ENCODE peak calls at places on chromosomes 12 and 14, in nine cellular contexts. T is HCT116, A is sigmoid colon, O is IMR-90, B is ovary, W is tibial nerve, M is esophagus squamous epithelium, J is stomach, L is adrenal gland. Z is an unnamed sample.

GRCh38 chr12:65171870-65172269 is 2.5 kb downstream of the LEMD3 start:
- DNase-seq in T (no peak), A (no peak), O (no peak), B (no peak), W (no peak), M (no peak), J (no peak), L (no peak), Z (no peak)

GRCh38 chr14:28757790-28758189 is 8.8 kb upstream of the FOXG1 start:
- DNase-seq in T (no peak), A (no peak), O (no peak), B (no peak), W (no peak), M (no peak), J (no peak), L (no peak), Z (no peak)

GRCh38 chr12:121334513-121335343 is 17.5 kb downstream of the ANAPC5 start:
- DNase-seq in T (peak), A (no peak), O (peak), B (no peak), W (no peak), M (no peak), J (no peak), L (peak), Z (no peak)

GRCh38 chr14:71133296-71133695 is 226.0 kb downstream of the PCNX1 start:
- DNase-seq in T (no peak), A (no peak), O (no peak), B (no peak), W (no peak), M (no peak), J (no peak), L (no peak), Z (no peak)

GRCh38 chr14:92161521-92161920 is 39.8 kb downstream of the CPSF2 start:
- DNase-seq in T (no peak), A (no peak), O (no peak), B (no peak), W (no peak), M (no peak), J (no peak), L (no peak), Z (no peak)

GRCh38 chr12:3365416-3366385 is 125.3 kb upstream of the PRMT8 start:
- DNase-seq in T (no peak), A (no peak), O (no peak), B (no peak), W (no peak), M (no peak), J (peak), L (no peak), Z (no peak)

GRCh38 chr14:104202259-104203070 is 64.1 kb downstream of the KIF26A start:
- DNase-seq in T (no peak), A (no peak), O (no peak), B (no peak), W (no peak), M (no peak), J (peak), L (no peak), Z (no peak)

GRCh38 chr12:107759410-107759809 is 1.5 kb downstream of the PRDM4 start:
- DNase-seq in T (peak), A (no peak), O (peak), B (no peak), W (no peak), M (no peak), J (no peak), L (peak), Z (no peak)

GRCh38 chr12:41190360-41190759 is 2.2 kb downstream of the PDZRN4 start:
- DNase-seq in T (no peak), A (peak), O (no peak), B (peak), W (no peak), M (no peak), J (no peak), L (peak), Z (no peak)

GRCh38 chr12:130969223-130969622 is 15.5 kb downstream of the ADGRD1 start:
- DNase-seq in T (no peak), A (no peak), O (no peak), B (no peak), W (peak), M (no peak), J (no peak), L (no peak), Z (no peak)

GRCh38 chr12:122979908-122980191 is 631 bp upstream of the ARL6IP4 start:
- DNase-seq in T (no peak), A (no peak), O (no peak), B (no peak), W (no peak), M (no peak), J (no peak), L (no peak), Z (no peak)

GRCh38 chr12:64583395-64584172 is 26.7 kb upstream of the RASSF3 start:
- DNase-seq in T (no peak), A (peak), O (peak), B (no peak), W (no peak), M (no peak), J (no peak), L (peak), Z (no peak)

GRCh38 chr12:77299910-77300772 is 234.8 kb upstream of the E2F7 start:
- DNase-seq in T (no peak), A (no peak), O (peak), B (no peak), W (no peak), M (no peak), J (no peak), L (no peak), Z (no peak)

GRCh38 chr14:21940887-21941855 is 267.6 kb upstream of the OR4E1 start:
- DNase-seq in T (peak), A (no peak), O (peak), B (no peak), W (no peak), M (no peak), J (no peak), L (no peak), Z (no peak)

GRCh38 chr12:45727994-45728624 is 1.4 kb upstream of the ARID2 start:
- DNase-seq in T (no peak), A (no peak), O (peak), B (no peak), W (no peak), M (no peak), J (no peak), L (no peak), Z (no peak)

GRCh38 chr12:16347391-16348298 is at the start of gene MGST1:
- DNase-seq in T (peak), A (peak), O (peak), B (no peak), W (peak), M (no peak), J (peak), L (peak), Z (peak)

GRCh38 chr12:92581579-92581978 is 121.2 kb upstream of the PLEKHG7 start:
- DNase-seq in T (no peak), A (no peak), O (no peak), B (no peak), W (no peak), M (no peak), J (no peak), L (no peak), Z (no peak)

GRCh38 chr12:92582466-92582865 is 120.3 kb upstream of the PLEKHG7 start:
- DNase-seq in T (no peak), A (no peak), O (no peak), B (no peak), W (no peak), M (no peak), J (no peak), L (no peak), Z (no peak)

GRCh38 chr12:92583910-92584309 is 118.9 kb upstream of the PLEKHG7 start:
- DNase-seq in T (no peak), A (no peak), O (no peak), B (no peak), W (no peak), M (no peak), J (no peak), L (no peak), Z (no peak)

GRCh38 chr12:92585106-92585775 is 117.5 kb upstream of the PLEKHG7 start:
- DNase-seq in T (no peak), A (no peak), O (no peak), B (no peak), W (no peak), M (no peak), J (no peak), L (no peak), Z (no peak)

DNA sequence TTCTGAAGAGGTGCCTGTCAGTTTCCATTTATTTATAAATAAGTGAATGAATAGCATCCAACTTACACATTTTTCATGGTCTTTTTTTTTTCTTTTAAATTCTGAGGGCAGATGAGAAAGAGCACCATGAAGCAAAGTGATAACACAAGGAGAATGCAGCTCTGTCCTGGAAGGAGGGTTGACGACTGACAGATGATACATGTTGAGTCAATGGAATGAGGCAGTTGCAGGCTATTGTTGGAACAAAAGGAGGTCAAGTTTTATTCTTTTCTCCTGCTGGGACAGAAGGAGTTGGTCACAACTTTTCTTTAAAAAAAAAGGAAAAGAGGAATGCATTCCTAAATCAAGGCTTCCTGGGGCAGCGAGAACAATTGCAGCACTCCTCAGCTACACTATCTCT is 119.9 kb upstream of the PLEKHG7 start:
- DNase-seq in T (no peak), A (no peak), O (no peak), B (no peak), W (no peak), M (no peak), J (no peak), L (no peak), Z (no peak)
- TF ChIP-seq POLR2A in T (no peak), A (no peak), O (no peak), B (no peak), W (no peak), M (no peak), J (no peak), L (no peak), Z (no peak)

GRCh38 chr12:129331356-129332085 is 478.2 kb downstream of the GLT1D1 start:
- DNase-seq in T (no peak), A (no peak), O (no peak), B (no peak), W (no peak), M (no peak), J (no peak), L (no peak), Z (no peak)
- H3K4me3 ChIP-seq in T (no peak), A (no peak), O (no peak), B (no peak), W (no peak), M (no peak), J (no peak), L (no peak), Z (no peak)

DNA sequence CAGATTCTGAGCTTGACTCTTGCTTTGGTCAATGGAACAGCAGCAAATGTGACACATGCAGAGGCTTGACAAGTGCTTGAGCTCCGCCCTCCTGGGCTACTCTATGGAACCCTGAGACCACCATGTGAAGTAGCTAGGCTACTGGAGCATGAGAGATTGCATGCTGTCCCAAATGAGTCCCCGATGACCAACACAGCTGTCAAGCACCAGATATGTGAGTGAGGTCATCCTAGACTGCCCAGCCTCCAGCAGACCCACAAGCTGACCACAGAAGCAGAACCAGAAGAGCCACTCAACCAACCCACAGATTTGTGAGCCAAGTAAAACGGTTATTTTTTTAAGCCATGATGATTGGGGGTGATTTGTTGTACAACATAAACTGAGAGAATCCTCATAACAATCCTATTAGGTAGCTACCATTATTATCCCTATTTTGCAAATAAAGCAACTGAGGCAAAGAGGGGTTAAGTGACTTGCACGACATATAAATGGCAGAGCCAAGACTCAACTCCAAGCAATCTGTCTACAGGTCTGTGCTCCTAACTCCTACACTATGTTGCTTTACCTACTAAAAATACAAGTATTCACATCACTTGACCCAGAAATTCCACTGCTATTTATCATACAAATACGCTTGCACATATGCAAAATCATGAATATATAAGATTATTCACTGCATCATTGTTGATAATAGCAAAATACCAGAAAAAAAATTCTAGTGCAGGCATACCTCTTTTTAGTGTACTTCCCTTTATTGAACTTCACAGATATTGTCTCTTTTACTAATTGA is 136.2 kb downstream of the NDUFA12 start:
- DNase-seq in T (no peak), A (no peak), O (peak), B (no peak), W (no peak), M (no peak), J (no peak), L (no peak), Z (no peak)
- TF ChIP-seq POLR2A in T (no peak), A (no peak), O (no peak), B (no peak), W (no peak), M (no peak), J (no peak), L (no peak), Z (no peak)

GRCh38 chr12:62631531-62632520 is 165.2 kb downstream of the MON2 start:
- DNase-seq in T (no peak), A (peak), O (peak), B (peak), W (peak), M (no peak), J (peak), L (peak), Z (peak)
- H3K4me3 ChIP-seq in T (no peak), A (peak), O (peak), B (peak), W (peak), M (peak), J (peak), L (no peak), Z (peak)

GRCh38 chr12:12726543-12727093 is 9.4 kb downstream of the CDKN1B start:
- DNase-seq in T (no peak), A (no peak), O (peak), B (no peak), W (no peak), M (no peak), J (no peak), L (no peak), Z (no peak)

GRCh38 chr12:12725956-12726542 is 8.9 kb downstream of the CDKN1B start:
- DNase-seq in T (no peak), A (no peak), O (no peak), B (no peak), W (no peak), M (no peak), J (no peak), L (no peak), Z (no peak)

GRCh38 chr12:12724421-12725085 is 7.4 kb downstream of the CDKN1B start:
- DNase-seq in T (no peak), A (no peak), O (no peak), B (no peak), W (no peak), M (no peak), J (no peak), L (no peak), Z (no peak)

GRCh38 chr12:12723681-12724420 is 6.7 kb downstream of the CDKN1B start:
- DNase-seq in T (no peak), A (peak), O (peak), B (peak), W (no peak), M (no peak), J (peak), L (no peak), Z (no peak)

GRCh38 chr12:12725086-12725955 is 8.2 kb downstream of the CDKN1B start:
- DNase-seq in T (peak), A (peak), O (peak), B (peak), W (peak), M (peak), J (peak), L (peak), Z (peak)
- TF ChIP-seq POLR2A in T (peak), A (peak), O (peak), B (peak), W (peak), M (peak), J (no peak), L (peak), Z (peak)

GRCh38 chr14:23186913-23187654 is 3.6 kb upstream of the SLC7A8 start:
- DNase-seq in T (peak), A (no peak), O (peak), B (no peak), W (no peak), M (no peak), J (peak), L (peak), Z (no peak)

GRCh38 chr14:23183076-23183475 is 384 bp downstream of the SLC7A8 start:
- DNase-seq in T (no peak), A (no peak), O (no peak), B (no peak), W (no peak), M (no peak), J (no peak), L (no peak), Z (no peak)

GRCh38 chr14:23185046-23185445 is 1.6 kb upstream of the SLC7A8 start:
- DNase-seq in T (no peak), A (no peak), O (peak), B (no peak), W (no peak), M (no peak), J (no peak), L (no peak), Z (no peak)

GRCh38 chr14:23183479-23183878 is at the start of gene SLC7A8:
- DNase-seq in T (peak), A (peak), O (no peak), B (peak), W (peak), M (no peak), J (peak), L (peak), Z (peak)

DNA sequence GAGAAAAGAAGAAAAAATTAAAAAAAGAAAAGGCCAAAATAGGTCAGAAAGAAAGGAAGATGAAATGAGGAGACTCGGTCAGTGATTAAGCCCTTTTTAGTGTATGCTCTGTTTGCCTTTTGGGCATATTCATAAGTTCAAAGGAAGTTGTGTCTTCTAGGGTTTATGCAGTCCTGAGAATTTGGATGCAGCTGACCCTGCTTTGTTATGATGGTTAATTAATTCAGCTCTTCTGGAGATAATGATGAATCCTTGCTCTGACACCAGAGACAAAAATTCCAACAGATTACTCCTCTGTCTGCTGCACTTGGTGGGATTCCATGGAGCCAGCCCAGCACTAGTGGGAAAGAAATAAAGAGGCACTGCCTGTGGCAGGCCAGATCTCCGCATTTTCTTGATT is 4.5 kb upstream of the SLC7A8 start:
- DNase-seq in T (no peak), A (no peak), O (no peak), B (no peak), W (no peak), M (no peak), J (no peak), L (no peak), Z (no peak)
- H3K4me3 ChIP-seq in T (no peak), A (no peak), O (no peak), B (no peak), W (no peak), M (no peak), J (no peak), L (no peak), Z (no peak)

GRCh38 chr12:110579239-110579888 is 3.8 kb downstream of the PPTC7 start:
- DNase-seq in T (no peak), A (no peak), O (no peak), B (no peak), W (no peak), M (no peak), J (no peak), L (no peak), Z (peak)

GRCh38 chr12:110576504-110576903 is 6.6 kb downstream of the PPTC7 start:
- DNase-seq in T (no peak), A (no peak), O (no peak), B (no peak), W (no peak), M (no peak), J (no peak), L (no peak), Z (no peak)

GRCh38 chr12:110577717-110578521 is 5.2 kb downstream of the PPTC7 start:
- DNase-seq in T (peak), A (no peak), O (peak), B (no peak), W (no peak), M (no peak), J (no peak), L (no peak), Z (peak)

GRCh38 chr12:110579889-110580253 is 3.2 kb downstream of the PPTC7 start:
- DNase-seq in T (no peak), A (no peak), O (no peak), B (no peak), W (no peak), M (no peak), J (no peak), L (no peak), Z (no peak)

DNA sequence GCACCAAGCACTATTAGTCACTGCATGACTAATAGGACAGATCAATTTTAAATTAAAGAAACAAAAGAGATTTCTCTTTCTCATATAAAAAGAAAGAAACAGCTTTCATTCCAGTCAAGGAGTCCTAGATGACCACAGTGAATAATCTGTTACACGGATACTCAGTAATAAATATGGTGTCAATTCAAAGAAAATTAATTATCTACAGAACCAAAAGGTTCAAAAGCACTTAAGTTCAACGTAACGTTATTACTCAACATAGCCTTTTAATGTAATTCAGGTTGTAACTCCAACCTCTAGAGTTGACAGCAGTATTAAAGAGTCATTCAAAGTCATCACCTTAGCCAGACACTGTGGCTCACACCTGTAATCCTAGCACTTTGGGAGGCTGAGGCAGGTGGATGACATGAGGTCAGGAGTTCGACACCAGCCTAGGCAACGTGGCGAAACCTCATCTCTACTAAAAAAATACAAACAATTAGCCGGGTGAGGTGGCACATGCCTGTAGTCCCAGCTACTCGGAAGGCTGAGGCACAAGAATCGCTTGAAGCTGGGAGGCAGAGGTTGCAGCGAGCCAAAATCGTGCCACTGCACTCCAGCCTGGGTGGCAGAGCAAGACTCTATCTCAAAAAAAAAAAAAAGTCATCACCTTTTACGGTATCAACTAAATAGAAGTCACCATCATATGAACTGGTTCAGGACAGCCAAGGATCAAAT is 4.4 kb downstream of the PPTC7 start:
- DNase-seq in T (peak), A (no peak), O (no peak), B (no peak), W (no peak), M (no peak), J (no peak), L (no peak), Z (peak)
- TF ChIP-seq POLR2A in T (no peak), A (no peak), O (no peak), B (no peak), W (no peak), M (no peak), J (no peak), L (no peak), Z (no peak)

Z was measured in gastrocnemius medialis.